ENCODE peak calls at places on chromosomes 16 and 17, in six cellular contexts. U, B, E, Y, N and T are unnamed samples.

GRCh38 chr17:67647482-67647881 is 70.3 kb upstream of the NOL11 start:
- DNase-seq in U (no peak), B (no peak), E (no peak), Y (no peak), N (no peak), T (no peak)

GRCh38 chr17:39612291-39612894 is 4.7 kb upstream of the NEUROD2 start:
- DNase-seq in U (no peak), B (no peak), E (no peak), Y (no peak), N (no peak), T (no peak)

GRCh38 chr17:29575511-29576213 is 7.2 kb downstream of the TP53I13 start:
- DNase-seq in U (no peak), B (no peak), E (no peak), Y (no peak), N (no peak), T (no peak)

GRCh38 chr17:32277284-32277683 is 11.7 kb downstream of the RHBDL3 start:
- DNase-seq in U (no peak), B (no peak), E (peak), Y (no peak), N (no peak), T (peak)

GRCh38 chr16:88877564-88878289 is 11.3 kb upstream of the PABPN1L start:
- DNase-seq in U (no peak), B (no peak), E (no peak), Y (no peak), N (no peak), T (no peak)

GRCh38 chr16:87918866-87919680 is 17.3 kb downstream of the CA5A start:
- DNase-seq in U (no peak), B (no peak), E (no peak), Y (no peak), N (peak), T (peak)

GRCh38 chr16:78198299-78198698 is 98.8 kb downstream of the WWOX start:
- DNase-seq in U (no peak), B (no peak), E (no peak), Y (no peak), N (no peak), T (no peak)

GRCh38 chr17:41521574-41522261 is 3.0 kb upstream of the KRT15 start:
- DNase-seq in U (no peak), B (no peak), E (peak), Y (peak), N (no peak), T (no peak)

GRCh38 chr17:35235917-35236316 is 7.0 kb upstream of the SLFN5 start:
- DNase-seq in U (no peak), B (no peak), E (no peak), Y (no peak), N (no peak), T (no peak)

GRCh38 chr16:73878616-73879015 is 418.0 kb upstream of the PSMD7 start:
- DNase-seq in U (no peak), B (no peak), E (peak), Y (no peak), N (no peak), T (no peak)

GRCh38 chr17:40463122-40463550 is 19.9 kb downstream of the IGFBP4 start:
- DNase-seq in U (no peak), B (no peak), E (no peak), Y (no peak), N (no peak), T (no peak)

GRCh38 chr16:75116081-75116910 is at the start of gene LDHD:
- DNase-seq in U (peak), B (no peak), E (peak), Y (peak), N (peak), T (peak)

GRCh38 chr16:10128397-10129258 is 53.6 kb downstream of the GRIN2A start:
- DNase-seq in U (no peak), B (no peak), E (no peak), Y (no peak), N (no peak), T (no peak)

GRCh38 chr16:27230562-27230991 is 27.3 kb downstream of the KDM8 start:
- DNase-seq in U (no peak), B (no peak), E (no peak), Y (no peak), N (no peak), T (no peak)

GRCh38 chr17:42441717-42442565 is 16.7 kb upstream of the ATP6V0A1 start:
- DNase-seq in U (no peak), B (no peak), E (no peak), Y (no peak), N (no peak), T (no peak)

GRCh38 chr17:75557075-75557851 is 30.3 kb upstream of the MYO15B start:
- DNase-seq in U (peak), B (no peak), E (peak), Y (peak), N (no peak), T (peak)

GRCh38 chr17:73968680-73969079 is 234.8 kb upstream of the RPL38 start:
- DNase-seq in U (no peak), B (no peak), E (no peak), Y (no peak), N (no peak), T (no peak)

GRCh38 chr17:18319604-18320256 is 4.6 kb downstream of the SMCR8 start:
- DNase-seq in U (peak), B (no peak), E (peak), Y (no peak), N (no peak), T (peak)

GRCh38 chr16:59632266-59632855 is 898.2 kb upstream of the GOT2 start:
- DNase-seq in U (no peak), B (no peak), E (peak), Y (no peak), N (no peak), T (peak)

GRCh38 chr17:69480197-69480596 is 65.7 kb downstream of the MAP2K6 start:
- DNase-seq in U (no peak), B (no peak), E (no peak), Y (peak), N (peak), T (no peak)

GRCh38 chr17:34645636-34646035 is 66.3 kb downstream of the TMEM132E start:
- DNase-seq in U (no peak), B (no peak), E (no peak), Y (no peak), N (no peak), T (no peak)

GRCh38 chr16:30429678-30430427 is at the start of gene DCTPP1:
- DNase-seq in U (peak), B (peak), E (peak), Y (peak), N (peak), T (peak)

GRCh38 chr17:5705081-5705875 is 121.0 kb upstream of the NLRP1 start:
- DNase-seq in U (no peak), B (no peak), E (no peak), Y (no peak), N (no peak), T (peak)

DNA sequence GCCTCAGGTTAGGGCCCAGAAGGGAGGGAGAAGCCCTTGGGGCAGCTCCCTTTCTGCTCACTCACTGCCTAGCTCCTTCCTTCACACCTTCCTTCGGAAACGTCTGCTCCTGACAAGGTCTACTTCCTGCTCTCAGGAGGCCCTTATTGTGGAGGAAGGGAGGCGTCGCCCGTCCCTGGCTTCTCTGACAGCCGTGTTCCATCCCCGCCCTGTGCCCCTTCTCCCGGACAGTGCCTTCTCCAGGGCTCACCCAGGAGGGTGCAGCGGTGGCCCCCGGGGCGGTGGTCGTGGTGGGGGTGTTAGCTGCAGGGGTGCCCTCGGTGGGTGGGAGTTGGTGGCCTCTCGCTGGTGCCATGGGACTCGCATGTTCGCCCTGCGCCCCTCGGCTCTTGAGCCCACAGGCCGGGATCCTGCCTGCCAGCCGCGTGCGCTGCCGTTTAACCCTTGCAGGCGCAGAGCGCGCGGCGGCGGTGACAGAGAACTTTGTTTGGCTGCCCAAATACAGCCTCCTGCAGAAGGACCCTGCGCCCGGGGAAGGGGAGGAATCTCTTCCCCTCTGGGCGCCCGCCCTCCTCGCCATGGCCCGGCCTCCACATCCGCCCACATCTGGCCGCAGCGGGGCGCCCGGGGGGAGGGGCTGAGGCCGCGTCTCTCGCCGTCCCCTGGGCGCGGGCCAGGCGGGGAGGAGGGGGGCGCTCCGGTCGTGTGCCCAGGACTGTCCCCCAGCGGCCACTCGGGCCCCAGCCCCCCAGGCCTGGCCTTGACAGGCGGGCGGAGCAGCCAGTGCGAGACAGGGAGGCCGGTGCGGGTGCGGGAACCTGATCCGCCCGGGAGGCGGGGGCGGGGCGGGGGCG is 231.9 kb downstream of the SEC14L1 start:
- DNase-seq in U (no peak), B (no peak), E (no peak), Y (peak), N (peak), T (peak)
- TF ChIP-seq CTCF in U (no peak), B (no peak), E (no peak), Y (no peak), N (no peak), T (no peak)

GRCh38 chr16:85042606-85043005 is 15.0 kb downstream of the KIAA0513 start:
- DNase-seq in U (no peak), B (no peak), E (no peak), Y (no peak), N (no peak), T (no peak)

GRCh38 chr16:85046957-85047866 is 19.6 kb downstream of the KIAA0513 start:
- DNase-seq in U (no peak), B (no peak), E (no peak), Y (no peak), N (no peak), T (no peak)

GRCh38 chr16:85046472-85046916 is 18.9 kb downstream of the KIAA0513 start:
- DNase-seq in U (no peak), B (no peak), E (no peak), Y (no peak), N (no peak), T (peak)

GRCh38 chr16:85045641-85046471 is 18.3 kb downstream of the KIAA0513 start:
- DNase-seq in U (no peak), B (no peak), E (no peak), Y (no peak), N (no peak), T (no peak)

GRCh38 chr16:85045077-85045476 is 17.5 kb downstream of the KIAA0513 start:
- DNase-seq in U (no peak), B (no peak), E (no peak), Y (no peak), N (no peak), T (no peak)
- H3K27ac ChIP-seq in U (no peak), B (no peak), E (no peak), Y (no peak), N (no peak), T (no peak)

GRCh38 chr17:65418622-65419021 is 142.8 kb downstream of the AXIN2 start:
- DNase-seq in U (no peak), B (no peak), E (no peak), Y (no peak), N (no peak), T (no peak)
- TF ChIP-seq CTCF in U (no peak), B (no peak), E (peak), Y (no peak), N (no peak), T (no peak)

DNA sequence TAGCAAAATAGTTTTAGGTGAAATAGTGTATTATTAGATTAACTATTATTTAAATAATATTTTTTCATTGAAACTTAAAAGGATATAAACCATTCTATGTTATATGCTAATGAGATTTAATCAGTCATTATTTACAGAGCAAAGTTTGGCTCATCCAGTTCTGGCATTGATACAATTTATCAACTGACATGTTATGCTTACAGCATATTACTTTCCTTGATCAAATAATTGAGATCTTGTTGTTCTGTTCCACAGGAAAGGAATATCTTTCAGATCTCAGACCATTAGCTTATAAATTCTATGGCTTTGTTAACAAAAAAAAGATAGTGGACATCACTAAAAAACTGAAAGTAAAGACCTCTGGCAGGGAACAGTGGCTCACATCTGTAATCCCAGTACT is 403.0 kb downstream of the ZFHX3 start:
- DNase-seq in U (no peak), B (no peak), E (no peak), Y (no peak), N (no peak), T (no peak)
- H3K27ac ChIP-seq in U (no peak), B (no peak), E (no peak), Y (no peak), N (no peak), T (no peak)